ENCODE peak calls at places on chromosome 20, in five cellular contexts. W, Y, P, O and N are unnamed samples.

GRCh38 chr20:6668546-6668945 is 98.9 kb upstream of the BMP2 start:
- DNase-seq in P (no peak), W (no peak), Y (no peak), O (no peak), N (no peak)

GRCh38 chr20:61656198-61656597 is 404.1 kb downstream of the CDH4 start:
- DNase-seq in O (no peak), P (no peak), W (no peak), Y (no peak), N (no peak)

GRCh38 chr20:51131806-51132205 is 108.9 kb upstream of the KCNG1 start:
- DNase-seq in P (no peak), W (no peak), Y (no peak), O (no peak), N (no peak)

GRCh38 chr20:24389686-24390085 is 79.7 kb upstream of the SYNDIG1 start:
- DNase-seq in P (no peak), W (no peak), Y (peak; percentile 42), O (no peak), N (no peak)

GRCh38 chr20:54368578-54368977 is 106.8 kb upstream of the DOK5 start:
- DNase-seq in W (no peak), O (no peak), P (no peak), Y (no peak), N (no peak)

GRCh38 chr20:7689151-7689550 is 251.1 kb downstream of the HAO1 start:
- DNase-seq in Y (no peak), P (no peak), O (no peak), W (no peak), N (no peak)

GRCh38 chr20:62739581-62740285 is 31.1 kb downstream of the NTSR1 start:
- DNase-seq in O (no peak), Y (peak; percentile 65), W (peak; percentile 20), P (no peak), N (no peak)

GRCh38 chr20:22771706-22772105 is 187.3 kb upstream of the FOXA2 start:
- DNase-seq in Y (no peak), O (no peak), P (no peak), W (no peak), N (no peak)

GRCh38 chr20:63009044-63009961 is 2.5 kb upstream of the BHLHE23 start:
- DNase-seq in P (peak; percentile 60), W (peak; percentile 73), Y (peak; percentile 80), O (peak; percentile 42), N (peak; percentile 91)

GRCh38 chr20:34083137-34083536 is 28.9 kb downstream of the EIF2S2 start:
- DNase-seq in O (peak; percentile 86), P (no peak), W (peak; percentile 81), Y (peak; percentile 89), N (peak; percentile 90)

GRCh38 chr20:25197173-25197869 is 1.8 kb downstream of the ENTPD6 start:
- DNase-seq in O (no peak), W (no peak), Y (no peak), P (no peak), N (no peak)

GRCh38 chr20:25272223-25273000 is 24.5 kb downstream of the PYGB start:
- DNase-seq in Y (peak; percentile 24), W (peak; percentile 7), P (no peak), O (no peak), N (no peak)

GRCh38 chr20:38504368-38505090 is 31.9 kb downstream of the RALGAPB start:
- DNase-seq in P (no peak), O (no peak), W (no peak), Y (no peak), N (no peak)

GRCh38 chr20:24462461-24463010 is 6.9 kb upstream of the SYNDIG1 start:
- DNase-seq in W (no peak), Y (no peak), P (no peak), O (no peak), N (no peak)

GRCh38 chr20:64084209-64085152 is at the start of gene LKAAEAR1:
- DNase-seq in Y (no peak), O (no peak), P (no peak), W (no peak), N (no peak)

GRCh38 chr20:41224281-41224680 is 86.9 kb downstream of the PLCG1 start:
- DNase-seq in P (no peak), W (no peak), Y (no peak), O (no peak), N (no peak)

GRCh38 chr20:37352611-37352980 is 6.7 kb downstream of the SRC start:
- DNase-seq in O (no peak), P (no peak), Y (no peak), W (no peak), N (peak; percentile 27)

GRCh38 chr20:50292324-50293243 is 102.0 kb downstream of the CEBPB start:
- DNase-seq in O (peak; percentile 99), W (peak; percentile 91), P (no peak), Y (peak; percentile 93), N (peak; percentile 97)

GRCh38 chr20:13298692-13299373 is 77.8 kb downstream of the ISM1 start:
- DNase-seq in O (no peak), P (no peak), Y (no peak), W (no peak), N (peak; percentile 44)

GRCh38 chr20:39795401-39796272 is 833.5 kb downstream of the DHX35 start:
- DNase-seq in O (peak; percentile 47), W (no peak), P (no peak), Y (no peak), N (no peak)

GRCh38 chr20:25310921-25311728 is 63.2 kb downstream of the PYGB start:
- DNase-seq in Y (peak; percentile 31), O (peak; percentile 95), W (no peak), P (no peak), N (peak; percentile 18)

GRCh38 chr20:19718880-19719279 is 39.2 kb upstream of the RIN2 start:
- DNase-seq in O (no peak), Y (no peak), P (no peak), W (no peak), N (no peak)

GRCh38 chr20:13659288-13659687 is 20.6 kb upstream of the TASP1 start:
- DNase-seq in Y (no peak), O (no peak), P (peak; percentile 70), W (no peak), N (no peak)

GRCh38 chr20:51752343-51752951 is 15.7 kb downstream of the ATP9A start:
- DNase-seq in P (no peak), Y (no peak), O (peak; percentile 93), W (no peak), N (no peak)

GRCh38 chr20:48912065-48912464 is 9.4 kb upstream of the ARFGEF2 start:
- DNase-seq in O (no peak), Y (no peak), P (no peak), W (no peak), N (no peak)

GRCh38 chr20:58544301-58544700 is 29.1 kb upstream of the APCDD1L start:
- DNase-seq in P (no peak), W (no peak), Y (no peak), O (no peak), N (no peak)

GRCh38 chr20:12113468-12114371 is 196.0 kb downstream of the BTBD3 start:
- DNase-seq in O (no peak), P (no peak), W (no peak), Y (no peak), N (peak; percentile 37)

GRCh38 chr20:63017076-63017825 is 10.5 kb upstream of the BHLHE23 start:
- DNase-seq in O (no peak), P (no peak), Y (peak; percentile 36), W (peak; percentile 13), N (no peak)

DNA sequence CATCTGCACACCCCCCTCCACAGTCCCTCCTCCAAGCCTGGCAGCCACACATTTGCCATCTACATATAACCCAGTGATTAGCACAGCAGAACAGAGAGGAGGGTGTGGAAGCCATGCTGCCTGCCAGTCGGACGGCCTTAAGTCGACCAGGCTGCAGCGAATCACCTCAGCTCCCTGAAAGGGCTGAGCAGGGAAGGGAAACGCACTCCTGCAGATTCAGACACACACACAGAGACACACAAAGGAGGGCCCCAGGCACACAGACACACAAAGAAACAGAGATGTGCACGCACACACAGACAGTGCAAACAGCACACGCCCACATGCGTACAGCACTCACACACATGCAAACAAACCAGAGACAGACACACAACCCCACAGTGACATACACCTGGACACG is 11.2 kb upstream of the SIRPA start:
- DNase-seq in Y (no peak), P (no peak), O (no peak), W (no peak), N (no peak)
- H3K4me1 ChIP-seq in Y (peaks cover 26% of the 10 kb centered on the region), P (peaks cover 5% of the 10 kb centered on the region), O (peaks cover 7% of the 10 kb centered on the region), W (peaks cover 26% of the 10 kb centered on the region), N (no peaks in the 10 kb centered on the region)

GRCh38 chr20:46894579-46894958 is at the start of gene EYA2:
- DNase-seq in P (no peak), O (peak; percentile 25), W (peak; percentile 15), Y (no peak), N (peak; percentile 77)
- H3K4me3 ChIP-seq in P (no peak within 1 kb of the TSS), O (peak within 1 kb of the TSS; percentile 83), W (peak within 1 kb of the TSS; percentile 64), Y (peak within 1 kb of the TSS; percentile 44), N (peak within 1 kb of the TSS; percentile 65)

GRCh38 chr20:1697592-1697991 is 40.0 kb upstream of the SIRPG start:
- DNase-seq in P (no peak), W (no peak), Y (no peak), O (no peak), N (no peak)
- H3K27me3 ChIP-seq in P (no peaks in the 10 kb centered on the region), W (peaks cover 62% of the 10 kb centered on the region), Y (peaks cover 4% of the 10 kb centered on the region), O (no peaks in the 10 kb centered on the region), N (no peaks in the 10 kb centered on the region)

GRCh38 chr20:44732327-44732726 is 13.3 kb upstream of the KCNK15 start:
- DNase-seq in W (no peak), Y (no peak), O (no peak), P (no peak), N (no peak)

GRCh38 chr20:44731657-44732056 is 14.0 kb upstream of the KCNK15 start:
- DNase-seq in Y (peak; percentile 59), W (peak; percentile 25), P (no peak), O (no peak), N (peak; percentile 52)

GRCh38 chr20:44734938-44735337 is 10.7 kb upstream of the KCNK15 start:
- DNase-seq in O (peak; percentile 65), Y (no peak), P (no peak), W (no peak), N (peak; percentile 16)

GRCh38 chr20:44735816-44736169 is 9.9 kb upstream of the KCNK15 start:
- DNase-seq in Y (no peak), W (no peak), O (no peak), P (no peak), N (no peak)

DNA sequence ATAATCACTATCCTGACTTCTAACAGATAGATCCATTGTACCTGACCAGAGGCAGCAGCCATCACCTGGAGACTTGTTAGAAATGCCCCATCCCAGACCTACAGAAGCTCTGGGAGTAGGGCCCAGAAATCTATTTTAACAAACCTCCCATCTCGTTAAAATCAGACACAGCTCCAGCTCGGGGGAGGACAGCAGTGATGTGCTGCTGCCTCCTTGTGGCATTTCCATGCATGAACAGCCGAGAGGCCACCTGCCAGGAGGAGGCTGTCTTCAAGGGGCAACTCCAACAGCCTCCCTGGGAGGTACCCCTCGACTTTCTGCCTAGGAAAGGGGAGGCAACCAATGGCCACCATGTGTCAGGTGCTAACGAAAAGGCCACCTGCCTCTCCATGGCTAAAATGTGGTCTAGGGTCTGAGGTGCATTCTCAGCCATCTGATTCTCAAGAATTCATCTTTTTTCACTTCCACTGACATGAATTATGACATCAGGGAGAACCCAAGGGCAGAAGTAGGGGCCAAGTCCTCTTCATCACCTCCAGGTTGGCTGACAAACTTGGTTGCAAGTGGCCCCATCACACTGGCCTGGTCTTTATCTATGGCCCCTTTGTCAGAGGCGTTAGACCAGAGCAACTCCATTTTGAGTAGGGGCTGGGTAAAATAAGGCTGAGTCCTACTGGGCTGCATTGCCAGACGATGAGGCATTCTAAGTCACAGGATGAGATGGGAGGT is 12.2 kb upstream of the KCNK15 start:
- DNase-seq in Y (peak; percentile 68), O (peak; percentile 65), W (peak; percentile 60), P (no peak), N (peak; percentile 86)
- H3K4me1 ChIP-seq in Y (peaks cover 7% of the 10 kb centered on the region), O (peaks cover 17% of the 10 kb centered on the region), W (peaks cover 56% of the 10 kb centered on the region), P (peaks cover 7% of the 10 kb centered on the region), N (peaks cover 7% of the 10 kb centered on the region)

GRCh38 chr20:60001027-60001567 is 42.9 kb downstream of the CDH26 start:
- DNase-seq in W (no peak), Y (no peak), P (no peak), O (peak; percentile 5), N (no peak)
- H3K4me3 ChIP-seq in W (no peak overlapping the region), Y (no peak overlapping the region), P (no peak overlapping the region), O (no peak overlapping the region), N (no peak overlapping the region)